ENCODE peak calls at places on chromosomes 2 and 18, in nine cellular contexts. K, W, O, X, M, Q, L, P and Y are unnamed samples.

GRCh38 chr2:238974510-238975166 is 126.8 kb downstream of the TWIST2 start:
- DNase-seq in X (no peak), K (no peak), Q (no peak), O (no peak), M (no peak), L (peak; percentile 58), W (peak; percentile 48), P (no peak), Y (peak; percentile 45)

GRCh38 chr18:54382733-54383252 is 25.1 kb downstream of the C18orf54 start:
- DNase-seq in O (no peak), P (no peak), Q (no peak), K (no peak), M (no peak), W (peak; percentile 1), L (no peak), X (no peak), Y (no peak)

GRCh38 chr2:45128580-45128997 is 119.3 kb upstream of the SIX2 start:
- DNase-seq in P (no peak), L (peak; percentile 66), K (peak; percentile 41), W (no peak), M (no peak), X (peak; percentile 27), O (no peak), Q (peak; percentile 20), Y (no peak)

GRCh38 chr2:199455533-199456382 is 2.0 kb downstream of the SATB2 start:
- DNase-seq in M (peak; percentile 49), P (no peak), Q (no peak), L (no peak), O (no peak), W (no peak), K (no peak), X (peak; percentile 60), Y (no peak)

GRCh38 chr2:162509288-162509968 is 165.5 kb downstream of the GCA start:
- DNase-seq in O (no peak), K (no peak), W (no peak), M (no peak), L (no peak), P (no peak), X (no peak), Q (no peak), Y (no peak)

GRCh38 chr18:57436193-57436964 is 1.2 kb downstream of the ONECUT2 start:
- DNase-seq in O (no peak), M (no peak), P (no peak), L (no peak), Q (no peak), W (no peak), K (no peak), X (peak; percentile 20), Y (no peak)

GRCh38 chr2:229434131-229434530 is 163.0 kb upstream of the PID1 start:
- DNase-seq in W (no peak), M (no peak), Q (no peak), L (no peak), X (no peak), O (no peak), P (no peak), K (no peak), Y (no peak)

GRCh38 chr2:148643998-148644884 is at the start of gene EPC2:
- DNase-seq in L (peak; percentile 93), W (peak; percentile 69), K (peak; percentile 91), X (peak; percentile 84), Q (peak; percentile 92), P (peak; percentile 92), O (peak; percentile 86), M (peak; percentile 91), Y (peak; percentile 93)

GRCh38 chr2:164810843-164811242 is 30.8 kb downstream of the COBLL1 start:
- DNase-seq in Q (no peak), X (no peak), M (no peak), O (no peak), K (no peak), W (no peak), L (no peak), P (no peak), Y (no peak)

GRCh38 chr18:48551100-48551499 is 12.3 kb downstream of the CTIF start:
- DNase-seq in M (no peak), Q (no peak), L (no peak), O (no peak), P (no peak), K (no peak), W (no peak), X (no peak), Y (no peak)

GRCh38 chr18:25181581-25181980 is 170.4 kb downstream of the ZNF521 start:
- DNase-seq in Q (no peak), P (no peak), M (no peak), L (no peak), K (no peak), O (no peak), X (no peak), W (no peak), Y (no peak)

GRCh38 chr2:183070942-183071844 is 7.4 kb upstream of the DUSP19 start:
- DNase-seq in Q (peak; percentile 40), P (no peak), X (peak; percentile 58), O (peak; percentile 23), K (no peak), W (no peak), M (peak; percentile 57), L (peak; percentile 72), Y (peak; percentile 69)

GRCh38 chr2:39523308-39524044 is 86.4 kb upstream of the MAP4K3 start:
- DNase-seq in M (no peak), X (no peak), O (no peak), L (no peak), K (no peak), W (no peak), P (no peak), Q (no peak), Y (no peak)

GRCh38 chr2:198873771-198874501 is 583.8 kb downstream of the SATB2 start:
- DNase-seq in P (no peak), Q (no peak), K (no peak), W (no peak), L (no peak), X (no peak), O (no peak), M (no peak), Y (no peak)

GRCh38 chr2:149040451-149040850 is 2.0 kb downstream of the LYPD6B start:
- DNase-seq in P (no peak), M (no peak), W (peak; percentile 63), X (no peak), Q (no peak), L (no peak), O (no peak), K (no peak), Y (peak; percentile 65)

GRCh38 chr2:128315122-128315828 is 3.4 kb downstream of the HS6ST1 start:
- DNase-seq in L (peak; percentile 32), M (peak; percentile 23), Q (no peak), X (peak; percentile 29), P (no peak), W (no peak), K (no peak), O (peak; percentile 5), Y (no peak)

GRCh38 chr2:199861116-199861774 is 10.3 kb upstream of the FTCDNL1 start:
- DNase-seq in M (no peak), L (no peak), X (no peak), O (no peak), Q (no peak), W (no peak), P (peak; percentile 3), K (no peak), Y (no peak)

GRCh38 chr2:200266406-200266805 is 40.1 kb upstream of the SPATS2L start:
- DNase-seq in L (no peak), W (no peak), X (no peak), P (no peak), K (no peak), M (no peak), Q (no peak), O (no peak), Y (no peak)

GRCh38 chr2:43541165-43541564 is 54.7 kb downstream of the THADA start:
- DNase-seq in O (no peak), M (no peak), P (no peak), X (no peak), Q (no peak), K (no peak), L (no peak), W (no peak), Y (no peak)
- H3K4me3 ChIP-seq in O (no peak overlapping the region), M (no peak overlapping the region), P (no peak overlapping the region), X (no peak overlapping the region), Q (no peak overlapping the region), K (no peak overlapping the region), L (no peak overlapping the region), W (no peak overlapping the region), Y (no peak overlapping the region)

DNA sequence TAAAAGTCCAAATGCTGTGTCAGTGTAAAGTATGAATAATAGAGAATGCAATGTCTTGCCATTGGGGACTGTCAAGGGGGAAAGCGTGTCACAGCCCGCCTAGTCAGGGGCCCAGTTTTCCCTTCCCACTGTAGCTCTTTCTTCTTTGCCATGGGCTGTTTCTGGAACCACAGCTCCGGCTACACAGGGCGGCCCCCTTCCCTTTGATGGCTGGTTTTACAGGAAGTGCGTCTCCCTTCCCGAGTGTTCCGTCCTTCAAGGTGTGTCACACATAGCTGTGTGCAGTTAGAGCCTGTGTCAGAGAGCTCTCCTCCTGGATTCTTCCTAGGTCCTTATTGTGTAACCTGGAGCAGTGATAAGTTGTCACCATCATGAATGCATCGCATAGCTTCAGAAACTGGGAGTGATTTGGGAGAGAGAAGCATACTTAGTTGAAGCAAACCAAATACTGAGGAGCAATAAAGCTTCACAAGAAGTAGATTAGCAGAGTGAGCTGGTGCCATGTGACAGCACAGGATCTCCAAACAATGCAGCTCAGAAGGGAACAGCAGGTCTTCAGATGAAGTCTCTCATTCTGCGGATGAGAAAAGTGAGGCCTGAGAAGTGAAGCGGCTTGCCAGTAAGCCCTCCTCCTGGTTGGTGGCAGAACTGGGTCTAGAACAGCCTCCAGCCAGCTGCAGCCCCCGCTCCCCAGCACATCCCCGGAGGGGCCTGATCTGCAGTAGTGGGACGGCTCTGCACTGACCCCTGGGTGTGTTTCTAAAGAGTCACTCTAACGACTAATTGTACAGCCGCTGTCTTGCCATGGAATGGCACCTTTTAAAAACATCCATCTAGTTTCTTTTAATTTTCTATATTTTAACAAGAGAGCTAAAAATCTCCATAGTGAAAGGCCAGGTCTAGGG is 81.7 kb downstream of the MTCL1 start:
- DNase-seq in P (no peak), K (no peak), L (no peak), W (no peak), M (peak; percentile 10), Q (no peak), O (no peak), X (no peak), Y (no peak)
- H3K36me3 ChIP-seq in P (no peaks in the 10 kb centered on the region), K (no peaks in the 10 kb centered on the region), L (no peaks in the 10 kb centered on the region), W (peaks cover 67% of the 10 kb centered on the region), M (peaks cover 56% of the 10 kb centered on the region), Q (no peaks in the 10 kb centered on the region), O (no peaks in the 10 kb centered on the region), X (no peaks in the 10 kb centered on the region), Y (no peaks in the 10 kb centered on the region)

GRCh38 chr18:70621710-70622109 is 332.9 kb downstream of the SOCS6 start:
- DNase-seq in P (peak; percentile 51), O (no peak), L (no peak), Q (no peak), X (no peak), K (no peak), M (no peak), W (no peak), Y (no peak)

GRCh38 chr18:70623106-70623505 is 334.3 kb downstream of the SOCS6 start:
- DNase-seq in Q (no peak), L (no peak), P (no peak), M (no peak), K (no peak), X (no peak), O (no peak), W (no peak), Y (no peak)

GRCh38 chr18:70620837-70621612 is 332.2 kb downstream of the SOCS6 start:
- DNase-seq in W (no peak), Q (no peak), O (no peak), L (no peak), M (no peak), X (no peak), K (no peak), P (peak; percentile 20), Y (no peak)
- H3K4me3 ChIP-seq in W (no peak overlapping the region), Q (no peak overlapping the region), O (no peak overlapping the region), L (no peak overlapping the region), M (no peak overlapping the region), X (no peak overlapping the region), K (no peak overlapping the region), P (peak overlapping the region; percentile 45), Y (no peak overlapping the region)

GRCh38 chr2:27652341-27652740 is 11.1 kb downstream of the SUPT7L start:
- DNase-seq in M (no peak), K (no peak), W (no peak), L (no peak), Q (no peak), X (no peak), O (no peak), P (no peak), Y (no peak)
- H3K36me3 ChIP-seq in M (peaks cover 100% of the 10 kb centered on the region), K (peaks cover 34% of the 10 kb centered on the region), W (peaks cover 86% of the 10 kb centered on the region), L (peaks cover 15% of the 10 kb centered on the region), Q (peaks cover 53% of the 10 kb centered on the region), X (peaks cover 15% of the 10 kb centered on the region), O (peaks cover 80% of the 10 kb centered on the region), P (peaks cover 40% of the 10 kb centered on the region), Y (peaks cover 99% of the 10 kb centered on the region)